ENCODE peak calls at places on chromosome 17, in nine cellular contexts. L is immature natural killer cell; K is non-pigmented ciliary epithelial cell; B is stimulated activated CD4-positive, alpha-beta T cell treated with anti-CD3 and anti-CD28 coated beads, Interleukin-1b, Interleukin-23, amount 100 ng/mL, for 24 hours; M is GM12891; Y is COR-L47; I is neural progenitor cell; Z is fibroblast of the conjunctiva; C is stimulated activated CD8-positive, alpha-beta memory T cell treated with anti-CD3 and anti-CD28 coated beads, Interleukin-2, amount 100 ng/mL, for 1 hour. E is an unnamed sample.

GRCh38 chr17:78819402-78819801 is 21.2 kb downstream of the USP36 start:
- DNase-seq in M (no peak), Y (no peak), Z (no peak), K (no peak), L (no peak), I (no peak), C (no peak), B (no peak), E (peak)

GRCh38 chr17:48596000-48596734 is 2.6 kb upstream of the HOXB5 start:
- DNase-seq in Y (no peak), Z (no peak), M (no peak), C (no peak), L (no peak), B (no peak), K (no peak), I (no peak), E (peak)

GRCh38 chr17:17205368-17206148 is 575 bp downstream of the PLD6 start:
- DNase-seq in I (no peak), Y (peak), L (peak), C (no peak), Z (no peak), B (peak), K (no peak), M (peak), E (peak)

GRCh38 chr17:1264196-1264595 is 6.0 kb upstream of the BHLHA9 start:
- DNase-seq in B (no peak), K (no peak), Y (no peak), I (peak), Z (no peak), L (no peak), C (no peak), M (no peak), E (no peak)

GRCh38 chr17:27413295-27413694 is 43.0 kb upstream of the KSR1 start:
- DNase-seq in C (no peak), K (no peak), L (no peak), I (no peak), B (no peak), M (no peak), Z (no peak), Y (no peak), E (no peak)

GRCh38 chr17:35345926-35346771 is 27.3 kb downstream of the SLFN11 start:
- DNase-seq in Z (no peak), B (no peak), C (no peak), Y (no peak), I (peak), L (peak), M (no peak), K (no peak), E (peak)

GRCh38 chr17:82193520-82194236 is 19.0 kb downstream of the CCDC57 start:
- DNase-seq in B (no peak), I (no peak), Z (no peak), M (no peak), C (no peak), Y (no peak), L (no peak), K (no peak), E (no peak)

GRCh38 chr17:41369023-41369422 is 590 bp downstream of the KRT33B start:
- DNase-seq in C (no peak), K (no peak), B (no peak), M (no peak), Y (no peak), Z (no peak), I (no peak), L (no peak), E (no peak)

GRCh38 chr17:27473748-27474609 is 17.7 kb downstream of the KSR1 start:
- DNase-seq in B (no peak), Z (no peak), C (peak), I (no peak), M (no peak), L (peak), K (no peak), Y (no peak), E (no peak)

GRCh38 chr17:79739148-79740062 is 8.7 kb downstream of the ENPP7 start:
- DNase-seq in M (no peak), C (no peak), L (no peak), I (no peak), B (no peak), Y (no peak), Z (no peak), K (no peak), E (peak)

GRCh38 chr17:58325289-58325726 is 3.3 kb downstream of the TSPOAP1 start:
- DNase-seq in B (no peak), L (no peak), Y (peak), Z (no peak), M (no peak), K (no peak), C (no peak), I (peak), E (peak)

GRCh38 chr17:49468827-49469385 is 26.2 kb upstream of the NGFR start:
- DNase-seq in K (no peak), Y (no peak), B (no peak), L (no peak), I (no peak), M (no peak), Z (no peak), C (no peak), E (no peak)

GRCh38 chr17:43974541-43975315 is 21.0 kb upstream of the PYY start:
- DNase-seq in K (no peak), C (no peak), Y (no peak), M (no peak), Z (no peak), L (no peak), B (no peak), I (peak), E (no peak)

GRCh38 chr17:81399481-81400153 is 4.4 kb downstream of the BAHCC1 start:
- DNase-seq in Z (no peak), K (no peak), L (no peak), Y (no peak), M (no peak), I (no peak), C (no peak), B (no peak), E (peak)

GRCh38 chr17:9166678-9167077 is 145.4 kb downstream of the NTN1 start:
- DNase-seq in M (no peak), Z (no peak), Y (no peak), B (no peak), I (no peak), K (no peak), C (no peak), L (no peak), E (no peak)

GRCh38 chr17:66369830-66370229 is 67.4 kb downstream of the PRKCA start:
- DNase-seq in M (no peak), L (no peak), Y (no peak), K (no peak), C (no peak), Z (no peak), I (no peak), B (no peak), E (no peak)

GRCh38 chr17:12536021-12536420 is 129.7 kb upstream of the MYOCD start:
- DNase-seq in K (no peak), Y (no peak), L (no peak), Z (no peak), C (no peak), M (no peak), B (no peak), I (no peak), E (no peak)

GRCh38 chr17:76716834-76717205 is 6.1 kb upstream of the MXRA7 start:
- DNase-seq in C (no peak), K (peak), L (no peak), Y (no peak), B (no peak), M (no peak), I (no peak), Z (no peak), E (no peak)

GRCh38 chr17:74442291-74442669 is 10.4 kb downstream of the GPRC5C start:
- DNase-seq in K (no peak), C (no peak), B (no peak), Z (no peak), L (no peak), M (no peak), I (no peak), Y (no peak), E (no peak)

GRCh38 chr17:49344914-49345313 is 17.1 kb downstream of the ZNF652 start:
- DNase-seq in K (no peak), Y (no peak), B (no peak), I (no peak), L (no peak), Z (no peak), C (no peak), M (no peak), E (no peak)

GRCh38 chr17:21194688-21195087 is 19.3 kb downstream of the TMEM11 start:
- DNase-seq in Z (peak), Y (no peak), C (no peak), M (no peak), B (no peak), L (no peak), K (no peak), I (no peak), E (no peak)

GRCh38 chr17:19376799-19377198 is 1.5 kb upstream of the MAPK7 start:
- DNase-seq in C (no peak), L (no peak), Z (no peak), Y (no peak), M (no peak), B (no peak), I (no peak), K (no peak), E (no peak)

GRCh38 chr17:32486091-32486700 is 597 bp upstream of the CDK5R1 start:
- DNase-seq in I (peak), L (peak), B (no peak), M (peak), C (peak), K (no peak), Y (peak), Z (peak), E (peak)